ENCODE peak calls at places on chromosomes 4 and X, in six cellular contexts. U, T, Y, R, D and I are unnamed samples.

GRCh38 chr4:186227221-186227620 is at the start of gene KLKB1:
- DNase-seq in U (no peak), D (no peak), R (no peak), T (no peak), Y (peak; percentile 18), I (no peak)

GRCh38 chr4:156293657-156294297 is 340.1 kb upstream of the CTSO start:
- DNase-seq in T (peak; percentile 30), U (no peak), R (no peak), Y (peak; percentile 83), D (no peak), I (no peak)

GRCh38 chrX:40175416-40176255 is 77.9 kb upstream of the BCOR start:
- DNase-seq in Y (peak; percentile 85), R (peak; percentile 88), D (peak; percentile 85), U (peak; percentile 88), T (peak; percentile 60), I (peak; percentile 83)

GRCh38 chrX:15475021-15475420 is 18.1 kb downstream of the PIR start:
- DNase-seq in Y (no peak), D (no peak), T (no peak), R (no peak), U (no peak), I (no peak)

GRCh38 chr4:54542119-54542438 is 115.7 kb upstream of the KIT start:
- DNase-seq in T (no peak), R (no peak), U (no peak), D (no peak), Y (no peak), I (no peak)

GRCh38 chrX:153554519-153555167 is 37.2 kb downstream of the ATP2B3 start:
- DNase-seq in R (peak; percentile 81), U (peak; percentile 87), D (peak; percentile 78), T (peak; percentile 60), Y (peak; percentile 71), I (peak; percentile 58)

GRCh38 chrX:24672701-24673190 is 21.0 kb upstream of the POLA1 start:
- DNase-seq in Y (no peak), U (no peak), T (no peak), D (no peak), R (no peak), I (peak; percentile 5)

GRCh38 chrX:13087322-13088154 is 43.1 kb upstream of the FAM9C start:
- DNase-seq in D (no peak), U (no peak), Y (peak; percentile 34), T (peak; percentile 39), R (no peak), I (no peak)

GRCh38 chr4:105197777-105198176 is 51.1 kb downstream of the TET2 start:
- DNase-seq in R (no peak), T (no peak), U (no peak), Y (no peak), D (no peak), I (no peak)

GRCh38 chr4:9384126-9384525 is 21.2 kb downstream of the USP17L30 start:
- DNase-seq in Y (no peak), D (no peak), T (no peak), U (no peak), R (no peak), I (no peak)

GRCh38 chr4:1249731-1250526 is 999 bp upstream of the CTBP1 start:
- DNase-seq in T (no peak), U (peak; percentile 83), Y (no peak), D (peak; percentile 47), R (peak; percentile 71), I (peak; percentile 32)

GRCh38 chrX:96692454-96692853 is 7.8 kb downstream of the DIAPH2 start:
- DNase-seq in R (no peak), D (no peak), U (no peak), Y (no peak), T (no peak), I (no peak)

GRCh38 chrX:15170927-15171326 is 99.0 kb downstream of the ASB9 start:
- DNase-seq in D (no peak), R (no peak), U (no peak), T (no peak), Y (peak; percentile 7), I (no peak)

GRCh38 chrX:133986008-133986683 is 752 bp upstream of the GPC3 start:
- DNase-seq in U (no peak), Y (no peak), R (no peak), T (no peak), D (no peak), I (no peak)

DNA sequence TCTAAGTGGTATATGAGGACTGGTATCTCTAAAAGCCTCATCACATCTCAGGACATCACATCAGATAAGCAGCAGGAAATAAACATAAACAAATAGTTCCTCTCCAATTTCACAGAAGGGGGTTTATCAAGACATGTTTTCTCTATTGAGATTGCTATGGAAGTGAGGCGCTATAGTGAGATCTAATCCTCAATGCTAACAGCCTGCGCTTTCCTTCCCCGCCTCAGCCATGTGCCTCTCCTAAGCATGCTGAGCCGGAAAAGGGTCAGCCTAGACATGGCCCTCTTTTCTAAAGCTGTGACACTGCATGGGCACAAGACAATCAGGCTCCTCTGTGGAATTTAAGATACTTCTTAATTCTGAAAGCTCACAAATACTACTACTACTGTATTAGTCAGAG is 286.1 kb downstream of the INPP4B start:
- DNase-seq in Y (no peak), T (no peak), U (no peak), R (no peak), D (no peak), I (no peak)
- H3K4me1 ChIP-seq in Y (no peaks in the 10 kb centered on the region), T (peaks cover 11% of the 10 kb centered on the region), U (peaks cover 2% of the 10 kb centered on the region), R (no peaks in the 10 kb centered on the region), D (no peaks in the 10 kb centered on the region), I (no peaks in the 10 kb centered on the region)

DNA sequence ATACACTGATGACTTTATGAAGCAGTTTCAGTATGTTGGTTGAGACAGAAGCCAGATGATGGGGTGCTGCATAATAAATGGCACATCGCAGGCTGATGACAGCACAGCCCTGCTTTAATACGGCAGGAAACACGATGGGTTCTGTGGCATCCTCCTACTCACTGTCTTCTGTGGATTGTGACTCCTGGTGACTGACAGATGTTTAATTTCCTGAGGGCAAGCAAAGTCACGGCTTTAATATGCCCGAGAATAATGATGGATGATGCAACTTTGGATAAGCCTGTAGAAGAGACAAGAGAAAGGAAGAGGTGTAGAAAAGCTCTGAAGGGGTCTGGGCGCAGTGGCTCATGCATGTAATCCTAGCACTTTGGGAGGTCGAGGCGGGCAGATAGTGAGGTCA is 295.4 kb downstream of the TRIML1 start:
- DNase-seq in R (no peak), Y (peak; percentile 91), D (no peak), U (no peak), T (no peak), I (no peak)
- H3K4me1 ChIP-seq in R (no peaks in the 10 kb centered on the region), Y (peaks cover 45% of the 10 kb centered on the region), D (no peaks in the 10 kb centered on the region), U (no peaks in the 10 kb centered on the region), T (peaks cover 29% of the 10 kb centered on the region), I (no peaks in the 10 kb centered on the region)

GRCh38 chr4:71210831-71211230 is 128.0 kb upstream of the SLC4A4 start:
- DNase-seq in D (no peak), R (no peak), U (no peak), T (no peak), Y (no peak), I (no peak)
- H3K4me1 ChIP-seq in D (no peaks in the 10 kb centered on the region), R (no peaks in the 10 kb centered on the region), U (no peaks in the 10 kb centered on the region), T (peaks cover 9% of the 10 kb centered on the region), Y (no peaks in the 10 kb centered on the region), I (peaks cover 7% of the 10 kb centered on the region)

GRCh38 chrX:120468479-120468824 is 644 bp downstream of the LAMP2 start:
- DNase-seq in D (no peak), Y (no peak), R (no peak), U (no peak), T (no peak), I (no peak)

GRCh38 chrX:120468071-120468470 is 1.0 kb downstream of the LAMP2 start:
- DNase-seq in D (no peak), T (no peak), U (no peak), R (no peak), Y (no peak), I (no peak)

GRCh38 chrX:120463241-120463640 is 5.9 kb downstream of the LAMP2 start:
- DNase-seq in Y (peak; percentile 58), U (no peak), D (peak; percentile 49), T (peak; percentile 10), R (no peak), I (peak; percentile 18)

GRCh38 chrX:120462370-120462769 is 6.7 kb downstream of the LAMP2 start:
- DNase-seq in U (no peak), R (no peak), Y (no peak), D (no peak), T (no peak), I (no peak)

DNA sequence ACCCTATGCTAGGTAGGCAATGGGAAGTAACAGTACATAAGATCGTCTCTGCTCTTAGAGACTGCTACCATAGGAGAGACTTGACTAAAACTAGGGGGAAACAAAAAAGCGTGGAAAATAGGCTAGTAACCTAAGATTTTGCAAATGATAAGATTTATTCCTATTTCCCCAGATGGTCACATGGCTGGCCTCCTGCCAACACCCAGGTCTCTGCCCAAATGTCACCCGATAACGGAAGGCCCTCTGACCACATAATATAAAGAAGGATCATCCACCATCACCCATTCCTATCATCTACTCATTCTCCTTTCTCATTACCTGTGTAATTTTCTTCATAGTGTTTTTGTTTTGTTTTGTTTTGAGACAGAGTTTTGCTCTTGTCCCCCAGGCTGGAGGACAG is 4.7 kb downstream of the LAMP2 start:
- DNase-seq in Y (no peak), T (no peak), D (peak; percentile 25), R (no peak), U (no peak), I (no peak)
- H3K4me1 ChIP-seq in Y (no peaks in the 10 kb centered on the region), T (peaks cover 18% of the 10 kb centered on the region), D (peaks cover 19% of the 10 kb centered on the region), R (no peaks in the 10 kb centered on the region), U (no peaks in the 10 kb centered on the region), I (no peaks in the 10 kb centered on the region)

DNA sequence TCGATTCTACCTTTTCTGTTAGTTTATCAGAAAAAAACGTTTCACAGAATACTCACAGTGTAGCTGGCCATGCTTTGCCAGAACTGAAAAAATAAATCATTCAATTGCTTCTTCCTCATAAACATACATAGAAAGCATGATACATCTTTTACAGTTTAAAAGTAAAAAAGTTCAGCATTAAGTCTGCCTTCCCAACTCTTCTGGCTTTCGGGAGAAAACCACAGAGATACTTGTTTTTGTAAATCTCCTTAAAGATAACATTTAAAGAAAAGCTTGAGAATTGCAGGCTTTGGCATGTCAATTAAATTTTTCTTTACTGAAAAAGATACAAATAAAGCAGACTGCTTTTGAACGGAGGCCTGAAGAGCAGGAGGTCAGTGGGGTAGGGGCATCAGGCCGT is 66.8 kb downstream of the SEC24D start:
- DNase-seq in D (no peak), T (no peak), R (no peak), Y (no peak), U (no peak), I (no peak)
- H3K4me1 ChIP-seq in D (peaks cover 60% of the 10 kb centered on the region), T (peaks cover 8% of the 10 kb centered on the region), R (peaks cover 4% of the 10 kb centered on the region), Y (peaks cover 20% of the 10 kb centered on the region), U (peaks cover 7% of the 10 kb centered on the region), I (peaks cover 15% of the 10 kb centered on the region)